ENCODE peak calls at places on chromosomes 1 and 21, in six cellular contexts. Y is ascending aorta, Z is neural progenitor cell, P is retinal pigment epithelial cell, Q is stomach, H is fibroblast of lung. F is an unnamed sample.

GRCh38 chr1:8987881-8988617 is 38.2 kb downstream of the SLC2A7 start:
- DNase-seq in Y (no peak), Z (peak), P (no peak), Q (peak), H (peak), F (no peak)

GRCh38 chr1:184567016-184567415 is 180.2 kb downstream of the C1orf21 start:
- DNase-seq in Y (no peak), Z (no peak), P (no peak), Q (no peak), H (peak), F (no peak)

GRCh38 chr1:61569212-61569621 is 155.7 kb downstream of the TM2D1 start:
- DNase-seq in Y (no peak), Z (no peak), P (no peak), Q (no peak), H (no peak), F (no peak)

GRCh38 chr1:55689800-55690199 is 474.6 kb upstream of the USP24 start:
- DNase-seq in Y (no peak), Z (no peak), P (no peak), Q (no peak), H (no peak), F (no peak)

GRCh38 chr1:64775152-64775551 is 30.3 kb downstream of the RAVER2 start:
- DNase-seq in Y (no peak), Z (no peak), P (no peak), Q (no peak), H (no peak), F (no peak)

GRCh38 chr21:42607525-42608102 is 45.8 kb upstream of the PDE9A start:
- DNase-seq in Y (no peak), Z (no peak), P (no peak), Q (no peak), H (no peak), F (no peak)

GRCh38 chr1:46181343-46182260 is 5.3 kb upstream of the P3R3URF start:
- DNase-seq in Y (no peak), Z (no peak), P (no peak), Q (no peak), H (peak), F (peak)

GRCh38 chr1:185733818-185734709 is at the start of gene HMCN1:
- DNase-seq in Y (no peak), Z (peak), P (no peak), Q (peak), H (peak), F (no peak)

GRCh38 chr1:206831605-206832004 is 33.8 kb upstream of the IL20 start:
- DNase-seq in Y (no peak), Z (no peak), P (no peak), Q (no peak), H (no peak), F (no peak)

GRCh38 chr1:145425436-145426029 is at the start of gene NBPF20:
- DNase-seq in Y (no peak), Z (peak), P (no peak), Q (peak), H (peak), F (peak)

GRCh38 chr1:3634059-3634800 is 9.4 kb downstream of the TPRG1L start:
- DNase-seq in Y (no peak), Z (no peak), P (no peak), Q (no peak), H (no peak), F (no peak)

GRCh38 chr21:36207577-36208320 is 51.1 kb downstream of the DOP1B start:
- DNase-seq in Y (no peak), Z (no peak), P (no peak), Q (no peak), H (peak), F (no peak)

GRCh38 chr1:117342397-117342796 is 24.9 kb upstream of the MAN1A2 start:
- DNase-seq in Y (no peak), Z (no peak), P (no peak), Q (no peak), H (no peak), F (no peak)

GRCh38 chr1:214419650-214420049 is 131.8 kb downstream of the PTPN14 start:
- DNase-seq in Y (no peak), Z (peak), P (no peak), Q (no peak), H (no peak), F (no peak)

GRCh38 chr1:147719029-147719703 is 41.2 kb downstream of the GJA5 start:
- DNase-seq in Y (no peak), Z (peak), P (no peak), Q (no peak), H (no peak), F (no peak)

GRCh38 chr1:108646661-108647269 is 14.1 kb downstream of the HENMT1 start:
- DNase-seq in Y (peak), Z (no peak), P (no peak), Q (peak), H (peak), F (peak)

GRCh38 chr1:68121536-68121935 is 71.1 kb upstream of the DIRAS3 start:
- DNase-seq in Y (no peak), Z (no peak), P (no peak), Q (no peak), H (peak), F (no peak)

GRCh38 chr1:5976231-5976630 is 16.0 kb downstream of the NPHP4 start:
- DNase-seq in Y (no peak), Z (no peak), P (no peak), Q (no peak), H (no peak), F (no peak)

DNA sequence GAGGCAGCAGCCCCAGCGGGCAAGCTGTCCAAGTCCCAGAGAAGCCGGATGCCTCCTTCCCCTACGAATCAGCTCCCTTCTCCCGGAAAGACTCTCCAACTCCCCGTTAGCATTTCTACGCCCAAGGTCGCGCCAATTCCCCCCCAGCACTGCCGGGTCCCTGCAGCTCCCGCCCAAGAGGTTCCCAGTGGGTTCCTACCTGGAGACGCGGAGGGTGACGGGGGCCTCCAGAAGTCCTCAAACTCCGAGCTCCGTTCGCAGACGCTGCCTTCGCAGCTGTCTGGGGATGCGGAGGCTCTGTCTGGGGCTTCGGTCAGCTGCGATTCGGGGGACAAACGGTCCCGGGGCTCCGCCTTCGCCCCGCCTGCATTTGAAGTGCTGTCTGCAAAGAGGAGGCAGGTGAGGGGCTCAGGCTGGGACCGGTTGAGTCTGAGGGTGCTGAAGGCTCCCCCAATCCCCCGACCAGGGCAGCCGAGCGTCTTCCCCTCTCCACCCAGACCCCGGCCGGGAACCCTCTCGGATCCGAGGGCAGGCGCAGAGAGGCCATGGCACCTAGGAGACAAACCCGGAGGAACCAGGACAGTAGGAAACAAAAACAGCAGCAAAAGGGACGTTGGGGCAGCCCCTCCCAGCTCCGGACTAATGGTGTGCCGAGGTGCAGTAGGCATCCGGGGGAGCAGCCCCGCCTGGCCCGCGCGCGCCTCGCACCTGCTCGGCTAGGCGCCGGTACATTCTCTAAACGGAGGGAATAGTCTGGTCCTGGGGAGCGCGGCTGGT is 3.9 kb downstream of the GFI1 start:
- DNase-seq in Y (no peak), Z (peak), P (no peak), Q (no peak), H (no peak), F (no peak)
- H3K4me3 ChIP-seq in Y (peak), Z (peak), P (no peak), Q (peak), H (no peak), F (peak)

GRCh38 chr1:71270394-71270793 is 189.6 kb upstream of the ZRANB2 start:
- DNase-seq in Y (no peak), Z (no peak), P (no peak), Q (no peak), H (no peak), F (no peak)
- H3K4me3 ChIP-seq in Y (no peak), Z (no peak), P (no peak), Q (no peak), H (no peak), F (no peak)

GRCh38 chr1:99007366-99007765 is 2.7 kb upstream of the PLPPR5 start:
- DNase-seq in Y (no peak), Z (no peak), P (no peak), Q (no peak), H (no peak), F (no peak)

GRCh38 chr1:99003911-99004269 is 771 bp downstream of the PLPPR5 start:
- DNase-seq in Y (no peak), Z (peak), P (no peak), Q (no peak), H (no peak), F (no peak)

GRCh38 chr1:99004270-99005141 is at the start of gene PLPPR5:
- DNase-seq in Y (no peak), Z (peak), P (no peak), Q (no peak), H (peak), F (no peak)

GRCh38 chr1:99005142-99005491 is 456 bp upstream of the PLPPR5 start:
- DNase-seq in Y (no peak), Z (peak), P (no peak), Q (no peak), H (peak), F (no peak)

GRCh38 chr1:99005537-99005942 is 879 bp upstream of the PLPPR5 start:
- DNase-seq in Y (no peak), Z (peak), P (no peak), Q (no peak), H (peak), F (no peak)
- H3K4me3 ChIP-seq in Y (no peak), Z (peak), P (peak), Q (no peak), H (no peak), F (no peak)

GRCh38 chr1:212215910-212216309 is 69.3 kb upstream of the PPP2R5A start:
- DNase-seq in Y (no peak), Z (no peak), P (no peak), Q (no peak), H (no peak), F (no peak)

GRCh38 chr1:212213754-212214153 is 71.5 kb upstream of the PPP2R5A start:
- DNase-seq in Y (no peak), Z (no peak), P (no peak), Q (no peak), H (no peak), F (no peak)

GRCh38 chr1:212212901-212213300 is 72.3 kb upstream of the PPP2R5A start:
- DNase-seq in Y (no peak), Z (no peak), P (no peak), Q (no peak), H (no peak), F (no peak)

GRCh38 chr1:212212343-212212742 is 72.9 kb upstream of the PPP2R5A start:
- DNase-seq in Y (no peak), Z (no peak), P (no peak), Q (no peak), H (no peak), F (no peak)

GRCh38 chr1:212214377-212214776 is 70.8 kb upstream of the PPP2R5A start:
- DNase-seq in Y (no peak), Z (no peak), P (no peak), Q (no peak), H (no peak), F (no peak)
- H3K4me3 ChIP-seq in Y (no peak), Z (no peak), P (no peak), Q (no peak), H (no peak), F (no peak)

DNA sequence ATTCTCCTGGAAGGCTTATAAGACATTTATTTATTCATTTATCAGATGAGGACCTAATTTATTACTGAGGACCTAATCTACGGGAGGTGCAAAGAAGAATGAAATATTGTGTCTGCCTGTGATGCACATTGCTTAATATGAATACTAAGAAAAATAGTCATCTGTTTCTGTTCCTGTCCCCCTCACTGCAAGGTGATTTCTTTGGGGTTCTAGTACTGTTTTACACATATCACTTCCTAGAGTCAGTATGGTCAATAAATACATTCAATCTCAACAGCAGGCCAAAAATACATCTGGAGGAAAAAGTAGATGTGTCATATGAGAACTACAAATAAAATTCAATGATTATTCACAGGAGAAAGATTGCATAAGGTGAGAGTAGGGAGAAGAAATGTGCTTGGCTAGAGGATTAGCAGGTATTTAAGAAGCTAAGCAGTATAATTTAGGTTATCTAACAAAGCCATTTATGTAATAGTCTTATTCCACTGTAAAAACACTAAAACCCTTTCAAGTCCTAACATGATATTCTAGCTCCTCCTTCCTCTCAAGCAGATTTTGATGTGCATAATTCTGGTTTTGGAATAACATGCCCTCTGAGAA is 45.3 kb upstream of the SAMSN1 start:
- DNase-seq in Y (no peak), Z (no peak), P (peak), Q (no peak), H (no peak), F (no peak)
- H3K4me3 ChIP-seq in Y (no peak), Z (no peak), P (no peak), Q (no peak), H (no peak), F (no peak)

GRCh38 chr1:100960098-100960497 is 64.2 kb downstream of the SLC30A7 start:
- DNase-seq in Y (no peak), Z (no peak), P (no peak), Q (no peak), H (no peak), F (no peak)

GRCh38 chr1:100953915-100954314 is 58.0 kb downstream of the SLC30A7 start:
- DNase-seq in Y (no peak), Z (no peak), P (no peak), Q (no peak), H (no peak), F (no peak)

GRCh38 chr1:100955322-100955721 is 59.4 kb downstream of the SLC30A7 start:
- DNase-seq in Y (no peak), Z (peak), P (no peak), Q (no peak), H (peak), F (no peak)

GRCh38 chr1:100959502-100960060 is 63.7 kb downstream of the SLC30A7 start:
- DNase-seq in Y (no peak), Z (no peak), P (no peak), Q (no peak), H (peak), F (no peak)
- H3K4me3 ChIP-seq in Y (no peak), Z (no peak), P (no peak), Q (no peak), H (no peak), F (no peak)

DNA sequence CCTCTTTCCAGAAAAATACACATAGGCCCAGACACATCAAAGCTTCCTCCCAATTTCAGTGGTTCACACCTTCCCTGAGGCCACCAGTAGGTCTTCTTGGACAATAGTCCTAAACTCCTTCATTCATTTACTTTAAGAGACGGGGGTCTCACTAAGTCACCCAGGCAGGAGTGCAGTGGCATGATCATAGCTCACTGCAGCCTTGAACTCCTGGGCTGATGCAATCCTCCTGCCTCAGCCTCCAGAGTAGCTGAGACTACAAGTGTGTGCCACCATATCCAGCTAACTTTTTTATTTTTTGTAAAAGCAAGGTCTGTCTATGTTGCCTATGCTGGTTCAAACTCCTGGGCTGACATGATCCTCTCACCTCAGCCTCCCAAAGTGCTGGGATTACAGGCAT is 8.2 kb upstream of the FHAD1 start:
- DNase-seq in Y (no peak), Z (no peak), P (no peak), Q (no peak), H (no peak), F (no peak)
- H3K4me3 ChIP-seq in Y (no peak), Z (no peak), P (no peak), Q (no peak), H (no peak), F (no peak)

DNA sequence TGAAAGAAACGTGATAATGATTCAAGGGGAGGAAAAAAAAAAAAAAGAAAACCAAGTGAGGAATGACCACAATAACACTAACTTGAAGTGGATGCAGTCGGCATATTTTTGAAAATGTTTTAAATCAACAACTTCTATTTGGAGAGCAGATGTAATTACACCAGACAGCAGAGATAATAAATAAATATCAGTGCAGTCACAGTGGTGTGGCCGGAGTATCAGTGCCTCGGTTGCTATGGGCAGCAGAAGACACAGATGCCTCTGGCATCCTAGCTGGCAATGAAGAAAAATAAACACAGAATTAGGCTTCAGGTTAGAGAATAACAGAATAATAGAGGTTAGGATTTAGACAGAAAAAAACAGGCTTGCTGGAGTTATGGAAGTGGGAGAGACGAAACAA is 888.3 kb downstream of the LTN1 start:
- DNase-seq in Y (no peak), Z (no peak), P (no peak), Q (no peak), H (no peak), F (no peak)
- H3K4me3 ChIP-seq in Y (no peak), Z (no peak), P (no peak), Q (no peak), H (no peak), F (no peak)

F was measured in Jurkat, Clone E6-1.